ENCODE peak calls at places on chromosomes 11 and 22, in five cellular contexts. B, N, I, U and J are unnamed samples.

GRCh38 chr22:39556970-39557811 is 13.4 kb upstream of the CACNA1I start:
- DNase-seq in U (peak), B (peak), N (no peak), I (peak), J (peak)

GRCh38 chr11:10413268-10413667 is 41.8 kb upstream of the AMPD3 start:
- DNase-seq in B (peak), U (no peak), N (peak), I (peak), J (peak)

GRCh38 chr11:76935030-76935429 is 74.3 kb downstream of the ACER3 start:
- DNase-seq in I (peak), N (no peak), U (peak), B (no peak), J (no peak)

GRCh38 chr11:34027516-34028406 is 23.8 kb upstream of the CAPRIN1 start:
- DNase-seq in U (no peak), I (no peak), B (no peak), N (no peak), J (peak)

GRCh38 chr11:107856180-107856980 is 2.2 kb downstream of the SLC35F2 start:
- DNase-seq in U (peak), I (no peak), B (no peak), N (no peak), J (no peak)

GRCh38 chr22:43849731-43850130 is 12.6 kb downstream of the SULT4A1 start:
- DNase-seq in I (no peak), B (no peak), U (no peak), N (no peak), J (no peak)

GRCh38 chr11:122649133-122649532 is 6.4 kb upstream of the UBASH3B start:
- DNase-seq in N (no peak), B (no peak), U (no peak), I (no peak), J (no peak)

GRCh38 chr11:65593518-65594414 is 1.8 kb downstream of the KCNK7 start:
- DNase-seq in N (peak), B (peak), U (peak), I (no peak), J (peak)